ENCODE peak calls at places on chromosome 9, in nine cellular contexts. X is heart left ventricle, R is uterus, K is IMR-90, J is H1, P is breast epithelium, B is A549, N is HCT116, D is testis. L is an unnamed sample.

GRCh38 chr9:101509572-101509971 is 24.1 kb upstream of the RNF20 start:
- DNase-seq in X (no peak), R (no peak), K (peak; percentile 50), J (no peak), P (no peak), B (no peak), N (no peak), D (no peak), L (no peak)

GRCh38 chr9:69174645-69175487 is 789 bp downstream of the TJP2 start:
- DNase-seq in X (peak; percentile 48), R (peak; percentile 74), K (peak; percentile 98), J (no peak), P (no peak), B (no peak), N (no peak), D (peak; percentile 57), L (peak; percentile 32)

GRCh38 chr9:88272986-88273385 is 115.3 kb upstream of the SPIN1 start:
- DNase-seq in X (no peak), R (no peak), K (no peak), J (no peak), P (no peak), B (peak; percentile 18), N (no peak), D (no peak), L (no peak)

GRCh38 chr9:134314950-134315715 is 11.1 kb upstream of the RXRA start:
- DNase-seq in X (no peak), R (no peak), K (no peak), J (no peak), P (no peak), B (no peak), N (no peak), D (no peak), L (no peak)

GRCh38 chr9:134670042-134670525 is 28.5 kb downstream of the COL5A1 start:
- DNase-seq in X (no peak), R (no peak), K (peak; percentile 94), J (no peak), P (no peak), B (peak; percentile 79), N (no peak), D (no peak), L (no peak)

GRCh38 chr9:14316574-14317304 is 2.8 kb upstream of the NFIB start:
- DNase-seq in X (no peak), R (no peak), K (no peak), J (no peak), P (no peak), B (no peak), N (no peak), D (no peak), L (peak; percentile 49)

GRCh38 chr9:126788631-126789349 is 16.1 kb upstream of the ZBTB43 start:
- DNase-seq in X (no peak), R (no peak), K (peak; percentile 57), J (no peak), P (no peak), B (peak; percentile 63), N (no peak), D (no peak), L (no peak)

GRCh38 chr9:37034320-37034937 is 361 bp upstream of the PAX5 start:
- DNase-seq in X (no peak), R (no peak), K (no peak), J (peak; percentile 85), P (no peak), B (no peak), N (no peak), D (peak; percentile 18), L (no peak)

GRCh38 chr9:113591899-113592625 is 128.5 kb downstream of the RGS3 start:
- DNase-seq in X (no peak), R (no peak), K (no peak), J (no peak), P (no peak), B (no peak), N (no peak), D (no peak), L (no peak)

GRCh38 chr9:113590991-113591898 is 127.7 kb downstream of the RGS3 start:
- DNase-seq in X (peak; percentile 85), R (peak; percentile 88), K (peak; percentile 62), J (peak; percentile 94), P (peak; percentile 90), B (peak; percentile 77), N (no peak), D (peak; percentile 91), L (peak; percentile 85)

GRCh38 chr9:113592806-113593575 is 129.5 kb downstream of the RGS3 start:
- DNase-seq in X (no peak), R (no peak), K (no peak), J (no peak), P (no peak), B (no peak), N (no peak), D (no peak), L (no peak)

GRCh38 chr9:113594484-113595299 is 131.2 kb downstream of the RGS3 start:
- DNase-seq in X (no peak), R (no peak), K (no peak), J (no peak), P (no peak), B (no peak), N (no peak), D (peak; percentile 47), L (no peak)

GRCh38 chr9:113593682-113594281 is 130.3 kb downstream of the RGS3 start:
- DNase-seq in X (peak; percentile 96), R (peak; percentile 93), K (peak; percentile 98), J (peak; percentile 86), P (peak; percentile 77), B (peak; percentile 95), N (peak; percentile 49), D (peak; percentile 94), L (peak; percentile 91)
- TF ChIP-seq POLR2A in X (peak; percentile 46), R (peak; percentile 82), K (peak; percentile 99), J (peak; percentile 94), P (peak; percentile 58), B (peak; percentile 91), N (no peak), D (peak; percentile 60), L (peak; percentile 83)

DNA sequence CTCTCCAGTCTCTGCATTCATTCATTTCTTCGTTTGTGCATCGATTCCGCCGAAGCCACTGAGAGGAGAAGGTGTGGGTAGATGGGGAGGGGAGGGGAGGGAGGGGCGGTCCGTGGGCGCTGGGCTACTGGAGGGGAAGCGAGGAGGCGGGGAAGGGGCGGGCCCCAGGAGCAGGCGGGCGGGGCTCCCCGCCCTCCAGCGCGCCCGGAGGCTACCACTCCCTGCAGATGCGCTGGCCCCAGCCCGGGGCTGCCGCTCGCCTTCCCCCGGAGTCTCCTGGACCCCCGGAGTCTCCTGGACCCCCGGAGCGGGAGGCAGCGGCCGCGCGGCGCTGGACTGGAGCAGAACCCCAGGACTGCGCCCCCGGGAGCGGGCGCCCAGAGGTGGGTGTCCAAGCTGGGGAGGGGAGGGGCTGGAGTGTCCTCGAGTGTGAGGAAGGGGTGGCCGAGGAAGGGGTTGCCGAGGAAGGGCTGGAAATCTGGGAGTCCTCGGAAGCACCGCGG is 159.4 kb downstream of the C9orf152 start:
- DNase-seq in X (peak; percentile 90), R (peak; percentile 82), K (peak; percentile 79), J (peak; percentile 81), P (no peak), B (peak; percentile 47), N (peak; percentile 40), D (peak; percentile 77), L (peak; percentile 79)
- TF ChIP-seq POLR2A in X (peak; percentile 68), R (peak; percentile 77), K (peak; percentile 95), J (no peak), P (no peak), B (peak; percentile 26), N (peak; percentile 33), D (no peak), L (no peak)

GRCh38 chr9:6758418-6759113 is 793 bp downstream of the KDM4C start:
- DNase-seq in X (peak; percentile 44), R (peak; percentile 39), K (peak; percentile 51), J (peak; percentile 77), P (peak; percentile 58), B (peak; percentile 61), N (peak; percentile 8), D (peak; percentile 66), L (peak; percentile 59)

GRCh38 chr9:6757988-6758417 is 230 bp downstream of the KDM4C start:
- DNase-seq in X (no peak), R (no peak), K (no peak), J (peak; percentile 97), P (no peak), B (no peak), N (no peak), D (no peak), L (peak; percentile 97)

GRCh38 chr9:6761306-6761705 is 3.5 kb downstream of the KDM4C start:
- DNase-seq in X (no peak), R (no peak), K (no peak), J (no peak), P (no peak), B (no peak), N (no peak), D (no peak), L (peak; percentile 78)

GRCh38 chr9:6757132-6757987 is at the start of gene KDM4C:
- DNase-seq in X (peak; percentile 96), R (peak; percentile 93), K (peak; percentile 93), J (peak; percentile 87), P (peak; percentile 91), B (peak; percentile 96), N (peak; percentile 90), D (peak; percentile 97), L (peak; percentile 91)

DNA sequence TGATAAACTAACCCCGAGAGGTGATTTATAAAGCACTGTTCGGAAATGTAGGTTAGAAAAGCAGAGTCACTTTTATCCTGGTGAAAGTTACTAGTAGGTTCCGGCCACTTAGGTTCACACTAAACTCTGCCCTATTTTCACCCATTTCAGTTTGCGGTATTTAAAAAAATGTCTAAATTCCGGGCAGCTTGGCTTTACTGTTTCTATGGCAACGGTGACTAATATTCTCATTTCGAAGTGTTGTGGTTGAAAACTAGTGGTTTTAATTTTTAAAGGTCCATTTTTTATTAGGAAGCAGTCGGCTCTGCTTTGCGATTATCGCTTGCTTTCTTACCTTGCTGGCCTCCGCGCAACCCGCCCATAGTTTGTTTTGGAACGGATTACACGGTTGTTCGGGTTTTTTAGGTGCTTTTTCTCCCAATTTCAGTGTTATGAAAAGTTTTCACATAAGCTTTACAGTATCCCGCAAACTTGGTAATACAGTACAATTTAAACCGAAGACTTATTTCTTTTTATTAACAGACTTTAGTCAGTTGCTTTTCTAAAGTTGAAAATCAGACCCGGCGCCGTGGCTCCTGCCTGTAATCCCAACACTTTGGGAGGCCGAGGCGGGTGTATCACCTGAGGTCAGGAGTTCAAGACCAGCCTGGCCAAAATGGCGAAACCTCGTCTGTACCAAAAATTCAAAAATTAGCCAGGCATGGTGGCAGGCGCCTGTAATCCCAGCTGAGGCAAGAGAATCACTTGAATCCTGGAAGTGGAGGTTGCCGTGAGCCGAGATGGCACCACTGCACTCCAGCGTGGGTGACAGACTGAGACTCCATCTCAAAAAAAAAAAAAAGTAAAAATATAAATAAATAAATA is 1.6 kb downstream of the KDM4C start:
- DNase-seq in X (no peak), R (no peak), K (peak; percentile 82), J (no peak), P (no peak), B (peak; percentile 42), N (peak; percentile 19), D (peak; percentile 28), L (peak; percentile 37)
- TF ChIP-seq POLR2A in X (no peak), R (no peak), K (no peak), J (no peak), P (no peak), B (no peak), N (no peak), D (no peak), L (no peak)

DNA sequence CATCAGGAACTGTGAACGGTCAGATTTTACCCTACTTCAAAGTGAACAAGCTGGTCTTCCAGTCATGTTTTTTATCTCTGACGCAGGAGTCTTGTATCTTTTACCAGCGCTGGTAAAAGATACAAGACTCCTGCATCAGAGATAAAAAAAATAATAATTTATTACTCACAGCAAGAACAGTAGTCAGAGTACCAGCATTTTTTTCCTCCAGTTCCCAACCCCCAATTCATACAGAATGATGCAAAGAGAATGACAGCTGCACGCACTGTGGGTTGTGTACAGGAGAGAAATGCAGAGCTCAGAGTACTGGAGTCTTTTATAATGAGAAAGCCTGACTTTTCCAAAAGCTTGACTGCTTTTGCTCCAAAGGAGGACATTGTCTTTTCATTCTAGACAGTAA is 14.2 kb upstream of the RANBP6 start:
- DNase-seq in X (no peak), R (no peak), K (no peak), J (no peak), P (no peak), B (no peak), N (no peak), D (peak; percentile 52), L (no peak)
- TF ChIP-seq POLR2A in X (no peak), R (no peak), K (no peak), J (no peak), P (no peak), B (no peak), N (no peak), D (no peak), L (no peak)